ENCODE peak calls at places on chromosome 6, in four cellular contexts. B is fibroblast of pulmonary artery, Q is left ventricle myocardium inferior, Y is AG04450. E is an unnamed sample.
A peak's percentile ranks its signal among the peaks of the same experiment; 100 is the strongest.

GRCh38 chr6:35079311-35080000 is 61.7 kb downstream of the TCP11 start:
- DNase-seq in B (no peak), Q (no peak), Y (no peak), E (no peak)

GRCh38 chr6:48826884-48827701 is 636.0 kb downstream of the MMUT start:
- DNase-seq in B (peak; percentile 92), Q (no peak), Y (peak; percentile 67), E (peak; percentile 35)

GRCh38 chr6:44151348-44152108 is 7.1 kb upstream of the CAPN11 start:
- DNase-seq in B (peak; percentile 67), Q (peak; percentile 72), Y (no peak), E (peak; percentile 74)

GRCh38 chr6:105174512-105174911 is 5.3 kb downstream of the POPDC3 start:
- DNase-seq in B (peak; percentile 26), Q (no peak), Y (no peak), E (no peak)

GRCh38 chr6:157569543-157569942 is 188.6 kb downstream of the ZDHHC14 start:
- DNase-seq in B (no peak), Q (no peak), Y (no peak), E (no peak)

GRCh38 chr6:36938536-36938935 is 16.0 kb upstream of the PI16 start:
- DNase-seq in B (peak; percentile 94), Q (no peak), Y (peak; percentile 75), E (no peak)

GRCh38 chr6:130473886-130474285 is 108.1 kb downstream of the TMEM200A start:
- DNase-seq in B (peak; percentile 26), Q (no peak), Y (no peak), E (no peak)

GRCh38 chr6:5287205-5287965 is 26.1 kb downstream of the FARS2 start:
- DNase-seq in B (peak; percentile 69), Q (no peak), Y (peak; percentile 55), E (no peak)

GRCh38 chr6:24766685-24767462 is 7.9 kb upstream of the GMNN start:
- DNase-seq in B (peak; percentile 61), Q (no peak), Y (no peak), E (no peak)
- TF ChIP-seq CTCF in B (peak; percentile 46), Q (peak; percentile 55), Y (peak; percentile 51), E (no peak)

GRCh38 chr6:46903175-46903574 is 18.6 kb downstream of the ADGRF5 start:
- DNase-seq in B (no peak), Q (peak; percentile 23), Y (no peak), E (no peak)
- TF ChIP-seq CTCF in B (no peak), Q (no peak), Y (no peak), E (no peak)

GRCh38 chr6:3805448-3806123 is 43.6 kb upstream of the FAM50B start:
- DNase-seq in B (peak; percentile 92), Q (no peak), Y (no peak), E (no peak)
- TF ChIP-seq CTCF in B (no peak), Q (no peak), Y (no peak), E (no peak)

GRCh38 chr6:13328076-13328874 is at the start of gene TBC1D7:
- DNase-seq in B (peak; percentile 93), Q (peak; percentile 93), Y (peak; percentile 55), E (peak; percentile 74)
- TF ChIP-seq CTCF in B (peak; percentile 6), Q (peak; percentile 34), Y (no peak), E (no peak)